ENCODE peak calls at places on chromosomes 13 and 19, in four cellular contexts. R, L, K and E are unnamed samples.
A peak's percentile ranks its signal among the peaks of the same experiment; 100 is the strongest.

GRCh38 chr13:78826936-78827335 is 168.0 kb upstream of the OBI1 start:
- DNase-seq in K (no peak), L (no peak), R (no peak), E (no peak)

GRCh38 chr13:60590775-60591174 is 193.8 kb downstream of the TDRD3 start:
- DNase-seq in K (no peak), R (no peak), L (no peak), E (no peak)

GRCh38 chr13:35198821-35199220 is 256.8 kb downstream of the NBEA start:
- DNase-seq in L (no peak), R (no peak), K (no peak), E (no peak)

GRCh38 chr13:24625870-24626419 is 54.3 kb upstream of the ATP12A start:
- DNase-seq in L (no peak), K (no peak), R (no peak), E (no peak)

GRCh38 chr13:105925496-105925895 is 610.0 kb downstream of the EFNB2 start:
- DNase-seq in R (no peak), L (peak; percentile 11), K (no peak), E (no peak)

GRCh38 chr19:53989600-53990533 is 1.6 kb upstream of the CACNG6 start:
- DNase-seq in K (no peak), L (no peak), R (no peak), E (no peak)

GRCh38 chr19:2668188-2668763 is 34.2 kb downstream of the GNG7 start:
- DNase-seq in R (no peak), L (no peak), K (no peak), E (no peak)

GRCh38 chr13:79447141-79447540 is 33.8 kb upstream of the NDFIP2 start:
- DNase-seq in K (no peak), R (no peak), L (no peak), E (no peak)

GRCh38 chr19:33509774-33510173 is 11.8 kb downstream of the PEPD start:
- DNase-seq in K (no peak), R (no peak), L (no peak), E (no peak)

DNA sequence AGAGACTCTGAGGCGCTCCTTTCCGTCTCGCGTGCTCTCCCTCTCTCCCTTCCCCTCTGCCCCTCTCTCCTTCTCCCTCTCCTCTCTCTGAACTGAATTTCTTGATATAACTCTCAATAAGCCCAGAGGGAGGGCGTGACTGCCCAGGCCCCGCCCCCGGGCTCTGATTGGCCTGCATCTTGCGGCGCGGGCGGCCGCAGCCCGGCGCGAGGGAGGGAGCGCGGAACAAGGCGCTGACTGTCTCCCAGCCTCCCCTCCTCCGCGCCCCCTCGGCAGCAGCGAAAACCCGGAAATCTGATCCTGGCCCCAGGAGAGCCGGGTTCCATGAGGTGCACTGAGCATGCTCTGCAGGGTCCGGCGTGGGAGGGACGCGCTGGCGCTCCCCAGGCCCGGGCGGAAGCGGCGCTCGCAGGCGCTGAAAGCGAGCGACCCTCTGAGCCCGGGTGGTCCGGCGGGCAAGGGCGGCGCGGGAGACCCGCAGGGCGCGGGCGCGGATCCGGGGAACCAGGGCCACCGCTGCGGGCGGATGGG is at the start of gene PCDH9:
- DNase-seq in L (peak; percentile 97), K (peak; percentile 84), R (peak; percentile 59), E (peak; percentile 89)
- H3K27ac ChIP-seq in L (peak within 1 kb of the TSS; percentile 85), K (no peak within 1 kb of the TSS), R (no peak within 1 kb of the TSS), E (peak within 1 kb of the TSS; percentile 96)

GRCh38 chr13:32233062-32233461 is 82.1 kb downstream of the ZAR1L start:
- DNase-seq in L (no peak), K (no peak), R (no peak), E (no peak)

GRCh38 chr13:32232263-32232662 is 82.9 kb downstream of the ZAR1L start:
- DNase-seq in K (no peak), L (no peak), R (no peak), E (no peak)

GRCh38 chr13:32237681-32238080 is 77.5 kb downstream of the ZAR1L start:
- DNase-seq in R (no peak), L (no peak), K (no peak), E (no peak)

GRCh38 chr13:32229443-32229842 is 85.7 kb downstream of the ZAR1L start:
- DNase-seq in R (no peak), K (no peak), L (no peak), E (no peak)

GRCh38 chr13:32234914-32235313 is 80.2 kb downstream of the ZAR1L start:
- DNase-seq in K (no peak), R (no peak), L (no peak), E (no peak)
- H3K27ac ChIP-seq in K (no peak overlapping the region), R (no peak overlapping the region), L (no peak overlapping the region), E (no peak overlapping the region)

GRCh38 chr19:11649941-11650340 is 52.7 kb downstream of the ZNF627 start:
- DNase-seq in L (no peak), R (no peak), K (no peak), E (no peak)
- H3K27ac ChIP-seq in L (no peak overlapping the region), R (no peak overlapping the region), K (no peak overlapping the region), E (no peak overlapping the region)

DNA sequence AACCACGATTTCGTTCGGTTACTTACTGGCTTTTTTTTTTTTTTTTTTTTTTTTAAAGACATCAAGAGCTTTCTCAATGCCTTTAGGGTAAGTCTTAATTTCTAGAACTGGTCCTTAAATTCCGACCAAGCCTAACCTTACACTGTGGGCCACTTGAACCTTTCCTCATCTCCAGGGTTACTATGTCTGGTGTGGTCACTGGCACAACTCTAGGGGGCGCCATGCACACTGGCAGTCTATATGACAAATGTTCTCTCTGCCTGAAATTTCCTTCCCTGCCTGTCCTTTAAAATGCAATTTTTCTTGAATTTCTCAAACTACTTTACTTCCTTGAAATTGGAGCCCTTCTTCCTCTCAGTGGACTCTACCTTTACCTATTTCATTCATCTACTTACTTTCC is 227.4 kb downstream of the KLF5 start:
- DNase-seq in K (no peak), L (no peak), R (no peak), E (no peak)
- H3K27ac ChIP-seq in K (no peak overlapping the region), L (no peak overlapping the region), R (no peak overlapping the region), E (no peak overlapping the region)

GRCh38 chr13:33927315-33927714 is 109.4 kb downstream of the RFC3 start:
- DNase-seq in L (peak; percentile 11), R (no peak), K (no peak), E (no peak)
- H3K27ac ChIP-seq in L (no peak overlapping the region), R (no peak overlapping the region), K (no peak overlapping the region), E (no peak overlapping the region)

DNA sequence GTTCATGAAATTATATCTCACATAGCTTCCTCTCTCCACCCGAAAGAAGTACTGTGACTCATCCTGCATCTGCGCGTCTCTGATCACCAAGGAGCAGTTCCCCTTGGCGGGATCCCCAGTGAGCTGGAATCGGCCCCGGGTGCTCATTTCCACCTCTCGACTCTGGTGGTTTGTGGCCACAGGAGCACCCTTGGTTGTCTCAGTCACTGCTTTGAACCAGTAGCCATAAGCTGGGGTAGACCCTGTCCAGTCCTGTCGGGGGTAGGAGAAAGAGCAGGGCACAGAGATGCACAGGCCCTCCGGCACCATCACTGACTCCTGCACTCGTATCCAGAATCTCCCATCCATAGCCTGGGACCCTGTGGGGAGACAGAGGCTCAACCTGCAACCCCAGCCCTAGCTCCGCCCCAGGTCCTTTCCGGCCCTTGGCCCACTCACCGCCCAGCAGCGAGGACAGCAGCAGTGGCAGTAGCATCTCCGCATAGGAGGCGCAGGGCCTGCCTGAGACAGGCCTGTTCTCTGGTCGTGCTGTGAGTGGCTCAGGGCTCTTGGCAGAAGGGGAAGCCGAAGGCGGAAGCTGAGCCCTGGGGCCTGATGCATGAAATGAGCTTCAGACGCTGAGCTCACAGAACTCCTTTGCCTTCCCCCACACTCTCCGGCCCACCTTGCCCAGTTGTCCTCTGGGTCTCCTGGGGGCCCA is at the start of gene SIGLEC10:
- DNase-seq in R (no peak), L (no peak), K (no peak), E (peak; percentile 11)
- H3K27ac ChIP-seq in R (no peak within 1 kb of the TSS), L (no peak within 1 kb of the TSS), K (no peak within 1 kb of the TSS), E (no peak within 1 kb of the TSS)

GRCh38 chr19:4870025-4870700 is 2.7 kb upstream of the PLIN3 start:
- DNase-seq in K (no peak), R (no peak), L (peak; percentile 87), E (no peak)
- H3K27ac ChIP-seq in K (peak overlapping the region; percentile 16), R (no peak overlapping the region), L (peak overlapping the region; percentile 86), E (no peak overlapping the region)

DNA sequence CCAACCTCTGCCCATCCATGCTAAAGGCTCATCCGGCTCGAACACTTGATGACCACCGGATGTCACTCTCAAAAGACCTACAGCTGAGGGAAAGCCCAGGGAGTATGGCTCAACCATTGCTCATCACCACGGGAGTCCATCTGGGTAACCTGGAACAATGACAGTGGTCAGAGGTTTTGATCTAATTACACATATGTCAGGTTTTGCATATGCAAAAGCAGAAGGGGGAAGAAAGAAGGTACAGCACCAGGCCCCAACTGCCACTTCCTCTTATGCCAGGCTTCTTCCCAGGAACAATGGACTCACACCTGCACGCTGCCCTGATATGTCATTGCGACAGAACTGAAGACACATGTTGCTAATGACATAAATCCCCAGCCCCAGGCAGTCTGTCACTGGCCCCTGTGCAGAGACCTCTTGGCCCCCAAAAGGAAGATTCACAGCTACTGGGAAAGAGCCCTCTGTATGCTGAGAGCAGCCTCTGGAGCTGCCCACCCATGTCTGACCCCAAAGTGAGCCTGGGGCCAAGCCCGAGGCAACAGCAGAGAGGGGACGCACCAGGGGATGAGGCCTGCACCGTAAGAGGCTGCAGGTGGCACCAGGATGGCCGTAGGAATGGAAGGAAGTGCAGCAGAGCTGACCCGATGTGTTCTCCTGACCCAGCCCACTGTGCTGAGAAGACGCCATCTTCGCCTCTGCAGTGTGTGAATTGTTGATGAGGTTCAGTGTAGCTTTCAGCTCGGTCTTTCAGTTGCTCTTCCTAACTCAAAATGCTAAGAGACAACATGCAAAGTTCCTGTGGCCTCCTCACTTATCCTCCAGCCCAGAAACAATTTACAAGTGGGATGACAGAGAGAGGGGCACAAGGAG is 26.3 kb downstream of the EPS15L1 start:
- DNase-seq in K (no peak), R (no peak), L (no peak), E (no peak)
- H3K27ac ChIP-seq in K (no peak overlapping the region), R (no peak overlapping the region), L (peak overlapping the region; percentile 87), E (no peak overlapping the region)

GRCh38 chr19:17036640-17037039 is 10.0 kb upstream of the CPAMD8 start:
- DNase-seq in K (no peak), L (no peak), R (no peak), E (no peak)
- H3K27ac ChIP-seq in K (no peak overlapping the region), L (no peak overlapping the region), R (no peak overlapping the region), E (no peak overlapping the region)

DNA sequence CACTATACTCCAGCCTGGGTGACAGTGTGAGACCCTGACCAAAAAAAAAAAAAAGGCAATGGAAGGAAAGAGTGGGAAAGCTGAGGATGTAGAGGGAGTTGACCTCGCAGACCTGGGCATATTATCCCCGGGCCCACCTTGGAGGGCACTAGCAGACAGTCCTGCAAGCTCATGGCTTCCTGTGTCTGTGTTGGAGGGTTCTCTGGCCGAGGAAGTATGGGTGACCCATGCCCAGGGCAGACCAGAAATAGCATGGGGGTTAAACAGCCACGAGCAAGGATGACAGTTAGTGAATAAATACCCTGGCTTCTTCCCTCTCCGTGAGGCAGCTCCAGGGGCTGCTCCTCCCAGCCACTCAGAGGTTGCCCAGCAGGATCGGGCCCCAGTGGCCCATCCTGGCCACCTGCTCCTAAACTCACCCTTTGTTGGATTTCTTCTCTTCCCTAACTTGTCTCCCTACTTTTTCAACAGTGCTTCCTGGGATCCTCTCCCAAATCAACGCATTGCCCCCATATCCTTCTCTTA is 485.8 kb downstream of the ZNF536 start:
- DNase-seq in L (no peak), K (no peak), R (no peak), E (no peak)
- H3K27ac ChIP-seq in L (no peak overlapping the region), K (no peak overlapping the region), R (no peak overlapping the region), E (no peak overlapping the region)